ENCODE peak calls at places on chromosomes 2 and 18, in five cellular contexts. S is H1, M is SK-N-SH, Q is HepG2, C is K562. Z is an unnamed sample.

GRCh38 chr2:152715854-152716428 is 1.3 kb downstream of the PRPF40A start:
- DNase-seq in M (peak; percentile 37), Q (peak; percentile 84), S (peak; percentile 17), C (no peak), Z (peak; percentile 80)

GRCh38 chr18:76821356-76821874 is 942 bp upstream of the ZNF236 start:
- DNase-seq in Q (no peak), M (no peak), C (no peak), S (no peak), Z (no peak)

GRCh38 chr2:156797832-156798231 is 361.7 kb downstream of the GPD2 start:
- DNase-seq in C (no peak), Q (no peak), S (no peak), M (no peak), Z (no peak)

GRCh38 chr2:62868947-62869346 is 163.4 kb downstream of the EHBP1 start:
- DNase-seq in S (no peak), C (no peak), Q (no peak), M (no peak), Z (no peak)

GRCh38 chr2:26609839-26610277 is 31.3 kb downstream of the CIB4 start:
- DNase-seq in S (no peak), M (no peak), Q (no peak), C (no peak), Z (no peak)

GRCh38 chr2:130834091-130834922 is 2.4 kb upstream of the ARHGEF4 start:
- DNase-seq in S (no peak), C (no peak), Q (peak; percentile 36), M (no peak), Z (peak; percentile 19)

GRCh38 chr2:23419171-23420090 is 34.5 kb downstream of the KLHL29 start:
- DNase-seq in C (no peak), S (no peak), Q (no peak), M (no peak), Z (no peak)

GRCh38 chr18:62586781-62587487 is 64.1 kb downstream of the ZCCHC2 start:
- DNase-seq in Q (no peak), S (no peak), M (no peak), C (no peak), Z (no peak)

GRCh38 chr2:26324903-26325302 is 21.0 kb upstream of the SELENOI start:
- DNase-seq in S (no peak), C (no peak), M (no peak), Q (no peak), Z (no peak)

GRCh38 chr2:4255491-4255890 is 552.1 kb downstream of the DCDC2C start:
- DNase-seq in Q (no peak), M (no peak), C (no peak), S (no peak), Z (no peak)

GRCh38 chr2:229832499-229832898 is 89.3 kb downstream of the TRIP12 start:
- DNase-seq in C (no peak), S (no peak), Q (no peak), M (no peak), Z (no peak)

GRCh38 chr18:48928787-48929186 is 22.0 kb downstream of the SMAD7 start:
- DNase-seq in S (no peak), C (no peak), Q (peak; percentile 65), M (peak; percentile 73), Z (no peak)

GRCh38 chr2:3633089-3633981 is 24.7 kb upstream of the ALLC start:
- DNase-seq in S (no peak), M (no peak), Q (no peak), C (no peak), Z (no peak)

DNA sequence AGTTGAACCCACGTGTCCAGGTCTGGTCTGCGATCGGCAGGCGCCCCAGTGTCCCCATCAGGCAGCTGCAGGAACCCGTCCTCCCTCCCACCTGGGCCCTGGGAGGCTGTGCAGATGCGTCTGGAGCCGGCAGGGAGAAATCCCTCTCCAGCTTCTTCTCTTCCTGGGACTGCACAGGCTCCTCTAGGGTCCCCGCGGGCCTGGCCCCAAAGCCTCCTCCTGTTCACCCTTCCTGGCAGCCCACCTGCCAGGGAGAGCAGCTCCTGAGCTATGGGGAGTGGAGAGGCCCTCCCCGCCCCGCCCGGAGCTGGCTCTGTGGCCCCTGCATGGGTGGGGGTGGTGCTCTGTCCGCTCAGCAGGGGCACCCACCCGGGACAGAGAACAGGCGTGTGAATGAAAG is 179.2 kb upstream of the ALKAL2 start:
- DNase-seq in M (peak; percentile 34), C (no peak), Q (no peak), S (no peak), Z (no peak)
- H3K9me3 ChIP-seq in M (peaks cover 5% of the 10 kb centered on the region), C (no peaks in the 10 kb centered on the region), Q (no peaks in the 10 kb centered on the region), S (no peaks in the 10 kb centered on the region), Z (peaks cover 8% of the 10 kb centered on the region)

DNA sequence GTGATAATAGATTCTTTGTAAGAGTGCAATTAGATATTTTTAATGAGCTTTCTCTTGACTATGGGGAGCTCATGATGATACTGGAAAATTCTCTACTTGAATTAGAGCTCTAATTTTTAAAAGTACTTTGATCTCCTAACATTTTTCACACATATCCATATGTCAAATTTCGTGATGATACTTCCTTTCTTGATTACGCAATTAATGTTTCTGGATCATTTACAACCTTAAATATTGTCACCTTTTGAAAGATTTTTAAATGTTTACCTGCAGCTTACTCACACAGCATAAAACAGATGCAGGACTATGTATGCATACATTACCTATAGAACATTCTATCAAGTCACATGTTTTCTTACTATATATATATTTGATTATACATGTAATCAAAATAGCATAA is 598.5 kb upstream of the DSEL start:
- DNase-seq in M (no peak), C (no peak), S (no peak), Q (no peak), Z (no peak)
- TF ChIP-seq CHD2 in M (no peak), C (no peak), S (no peak), Q (no peak), Z (no peak)

GRCh38 chr18:73384246-73384645 is 516.5 kb upstream of the NETO1 start:
- DNase-seq in C (no peak), Q (no peak), M (no peak), S (no peak), Z (no peak)
- H3K9me3 ChIP-seq in C (no peaks in the 10 kb centered on the region), Q (no peaks in the 10 kb centered on the region), M (no peaks in the 10 kb centered on the region), S (no peaks in the 10 kb centered on the region), Z (no peaks in the 10 kb centered on the region)

GRCh38 chr2:212141499-212141898 is 397.1 kb downstream of the ERBB4 start:
- DNase-seq in Q (no peak), M (no peak), S (no peak), C (no peak), Z (no peak)

GRCh38 chr2:212142616-212143015 is 396.0 kb downstream of the ERBB4 start:
- DNase-seq in M (no peak), Q (no peak), C (no peak), S (no peak), Z (no peak)

GRCh38 chr2:212147921-212148513 is 390.6 kb downstream of the ERBB4 start:
- DNase-seq in C (no peak), Q (peak; percentile 12), M (no peak), S (no peak), Z (no peak)

DNA sequence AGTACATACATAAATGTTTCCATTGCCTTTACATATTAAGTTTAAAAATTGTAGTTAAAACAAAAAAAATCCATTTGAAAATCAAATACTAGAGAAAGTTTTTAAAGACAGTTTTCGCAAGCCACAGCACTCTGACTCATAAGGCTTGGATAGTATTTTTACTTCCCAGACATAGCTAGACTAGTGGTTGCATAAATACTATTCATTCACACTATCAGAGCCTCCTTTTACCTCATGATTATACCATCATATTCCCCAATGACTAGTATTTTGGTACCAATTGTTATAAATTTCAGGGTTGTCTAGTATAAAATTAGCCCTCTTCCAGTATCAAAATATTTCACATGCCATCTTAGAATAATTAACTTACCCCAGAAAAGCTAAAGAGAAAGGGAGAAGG is 393.5 kb downstream of the ERBB4 start:
- DNase-seq in M (no peak), C (no peak), S (no peak), Q (no peak), Z (no peak)
- TF ChIP-seq CHD2 in M (no peak), C (no peak), S (no peak), Q (no peak), Z (no peak)

GRCh38 chr2:102634831-102635241 is 15.5 kb downstream of the SLC9A2 start:
- DNase-seq in C (peak; percentile 61), M (no peak), Q (no peak), S (no peak), Z (no peak)
- H3K9me3 ChIP-seq in C (no peaks in the 10 kb centered on the region), M (no peaks in the 10 kb centered on the region), Q (no peaks in the 10 kb centered on the region), S (no peaks in the 10 kb centered on the region), Z (no peaks in the 10 kb centered on the region)

GRCh38 chr2:216024779-216025178 is 11.4 kb upstream of the MREG start:
- DNase-seq in C (no peak), M (no peak), Q (no peak), S (no peak), Z (no peak)

GRCh38 chr2:216021768-216022167 is 8.4 kb upstream of the MREG start:
- DNase-seq in Q (peak; percentile 83), M (no peak), C (no peak), S (no peak), Z (no peak)

GRCh38 chr2:216017365-216017764 is 4.0 kb upstream of the MREG start:
- DNase-seq in Q (no peak), S (no peak), M (peak; percentile 63), C (no peak), Z (no peak)

GRCh38 chr2:216018709-216019108 is 5.4 kb upstream of the MREG start:
- DNase-seq in Q (no peak), M (no peak), C (no peak), S (no peak), Z (no peak)

DNA sequence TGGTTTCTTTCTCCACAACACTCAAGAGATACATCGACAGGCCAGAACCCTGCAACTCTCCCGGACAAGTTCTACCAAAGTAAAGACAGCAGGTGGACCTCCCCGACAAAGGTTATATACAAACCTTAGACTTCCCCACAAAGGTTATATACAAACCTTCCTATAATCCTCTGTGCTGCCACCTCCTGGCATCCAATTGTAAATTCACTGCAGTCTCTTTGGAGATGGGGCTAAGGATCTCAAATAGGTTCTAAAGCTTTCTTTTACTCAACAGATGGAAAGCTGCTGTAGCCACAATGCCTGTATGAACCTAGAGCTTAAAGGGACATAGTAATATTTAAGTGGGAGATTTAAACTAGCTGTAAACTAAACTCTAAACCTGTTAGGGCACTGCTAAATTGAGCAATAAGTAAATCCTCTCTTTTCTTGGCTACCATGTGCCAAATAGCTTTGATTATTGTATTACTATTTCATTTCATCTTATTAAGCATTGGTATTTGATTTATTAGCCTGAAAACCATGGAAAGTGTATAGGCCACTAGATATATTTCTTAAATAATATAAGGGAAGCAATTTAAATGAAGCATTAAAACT is 9.8 kb upstream of the MREG start:
- DNase-seq in C (peak; percentile 54), Q (peak; percentile 66), M (peak; percentile 72), S (peak; percentile 31), Z (peak; percentile 74)
- TF ChIP-seq CHD2 in C (no peak), Q (no peak), M (no peak), S (no peak), Z (no peak)

GRCh38 chr2:241945311-241945710 is 75.8 kb downstream of the RTP5 start:
- DNase-seq in S (no peak), M (no peak), C (no peak), Q (no peak), Z (no peak)
- H3K9me3 ChIP-seq in S (no peaks in the 10 kb centered on the region), M (no peaks in the 10 kb centered on the region), C (peaks cover 3% of the 10 kb centered on the region), Q (peaks cover 6% of the 10 kb centered on the region), Z (peaks cover 4% of the 10 kb centered on the region)

Z was measured in A549.